ENCODE peak calls at places on chromosomes 6 and 20, in six cellular contexts. One of them, this sample, is unnamed.

GRCh38 chr20:46423882-46424482 is 17.6 kb upstream of the ELMO2 start:
- DNase-seq in endothelial cell: no peak
- DNase-seq in NCI-H345: no peak
- DNase-seq in T-helper 2 cell: no peak
- DNase-seq in T-cell: no peak
- DNase-seq in effector CD4-positive, alpha-beta T cell: no peak
- DNase-seq in this sample: no peak

GRCh38 chr6:52243282-52243893 is 912 bp downstream of the IL17F start:
- DNase-seq in endothelial cell: no peak
- DNase-seq in NCI-H345: no peak
- DNase-seq in T-helper 2 cell: no peak
- DNase-seq in T-cell: no peak
- DNase-seq in effector CD4-positive, alpha-beta T cell: no peak
- DNase-seq in this sample: no peak

GRCh38 chr20:51985013-51985415 is 182.7 kb upstream of the SALL4 start:
- DNase-seq in endothelial cell: no peak
- DNase-seq in NCI-H345: no peak
- DNase-seq in T-helper 2 cell: no peak
- DNase-seq in T-cell: no peak
- DNase-seq in effector CD4-positive, alpha-beta T cell: no peak
- DNase-seq in this sample: no peak

GRCh38 chr6:119821380-119821779 is 471.8 kb upstream of the MAN1A1 start:
- DNase-seq in endothelial cell: no peak
- DNase-seq in NCI-H345: no peak
- DNase-seq in T-helper 2 cell: no peak
- DNase-seq in T-cell: no peak
- DNase-seq in effector CD4-positive, alpha-beta T cell: no peak
- DNase-seq in this sample: no peak

GRCh38 chr20:20864346-20865096 is 152.1 kb upstream of the RALGAPA2 start:
- DNase-seq in endothelial cell: no peak
- DNase-seq in NCI-H345: peak; percentile 70
- DNase-seq in T-helper 2 cell: no peak
- DNase-seq in T-cell: no peak
- DNase-seq in effector CD4-positive, alpha-beta T cell: no peak
- DNase-seq in this sample: no peak

GRCh38 chr6:160895562-160895961 is 96.0 kb upstream of the MAP3K4 start:
- DNase-seq in endothelial cell: no peak
- DNase-seq in NCI-H345: no peak
- DNase-seq in T-helper 2 cell: no peak
- DNase-seq in T-cell: no peak
- DNase-seq in effector CD4-positive, alpha-beta T cell: no peak
- DNase-seq in this sample: no peak

GRCh38 chr20:46204594-46205205 is 86.6 kb downstream of the CD40 start:
- DNase-seq in endothelial cell: no peak
- DNase-seq in NCI-H345: peak; percentile 14
- DNase-seq in T-helper 2 cell: no peak
- DNase-seq in T-cell: no peak
- DNase-seq in effector CD4-positive, alpha-beta T cell: no peak
- DNase-seq in this sample: no peak

GRCh38 chr6:131660195-131660594 is 23.1 kb downstream of the ENPP3 start:
- DNase-seq in endothelial cell: no peak
- DNase-seq in NCI-H345: no peak
- DNase-seq in T-helper 2 cell: no peak
- DNase-seq in T-cell: no peak
- DNase-seq in effector CD4-positive, alpha-beta T cell: no peak
- DNase-seq in this sample: no peak

GRCh38 chr6:2097464-2097863 is 147.9 kb downstream of the GMDS start:
- DNase-seq in endothelial cell: no peak
- DNase-seq in NCI-H345: no peak
- DNase-seq in T-helper 2 cell: no peak
- DNase-seq in T-cell: no peak
- DNase-seq in effector CD4-positive, alpha-beta T cell: no peak
- DNase-seq in this sample: no peak

GRCh38 chr6:75292522-75292921 is 7.9 kb upstream of the TMEM30A start:
- DNase-seq in endothelial cell: no peak
- DNase-seq in NCI-H345: no peak
- DNase-seq in T-helper 2 cell: no peak
- DNase-seq in T-cell: no peak
- DNase-seq in effector CD4-positive, alpha-beta T cell: no peak
- DNase-seq in this sample: no peak

GRCh38 chr6:41734666-41735426 is 562 bp downstream of the TFEB start:
- DNase-seq in endothelial cell: peak; percentile 66
- DNase-seq in NCI-H345: peak; percentile 81
- DNase-seq in T-helper 2 cell: peak; percentile 53
- DNase-seq in T-cell: peak; percentile 48
- DNase-seq in effector CD4-positive, alpha-beta T cell: peak; percentile 62
- DNase-seq in this sample: peak; percentile 60

GRCh38 chr20:25750765-25751696 is 54.4 kb upstream of the ZNF337 start:
- DNase-seq in endothelial cell: peak; percentile 40
- DNase-seq in NCI-H345: peak; percentile 84
- DNase-seq in T-helper 2 cell: peak; percentile 36
- DNase-seq in T-cell: peak; percentile 33
- DNase-seq in effector CD4-positive, alpha-beta T cell: peak; percentile 19
- DNase-seq in this sample: peak; percentile 13

GRCh38 chr6:372336-372911 is 19.1 kb upstream of the IRF4 start:
- DNase-seq in endothelial cell: no peak
- DNase-seq in NCI-H345: no peak
- DNase-seq in T-helper 2 cell: no peak
- DNase-seq in T-cell: no peak
- DNase-seq in effector CD4-positive, alpha-beta T cell: no peak
- DNase-seq in this sample: no peak

GRCh38 chr6:127464161-127464880 is 5.1 kb upstream of the KIAA0408 start:
- DNase-seq in endothelial cell: no peak
- DNase-seq in NCI-H345: no peak
- DNase-seq in T-helper 2 cell: no peak
- DNase-seq in T-cell: no peak
- DNase-seq in effector CD4-positive, alpha-beta T cell: no peak
- DNase-seq in this sample: no peak

GRCh38 chr6:137155830-137156229 is 17.6 kb downstream of the IL22RA2 start:
- DNase-seq in endothelial cell: no peak
- DNase-seq in NCI-H345: no peak
- DNase-seq in T-helper 2 cell: no peak
- DNase-seq in T-cell: no peak
- DNase-seq in effector CD4-positive, alpha-beta T cell: no peak
- DNase-seq in this sample: peak; percentile 6

GRCh38 chr6:24768361-24768760 is 6.4 kb upstream of the GMNN start:
- DNase-seq in endothelial cell: no peak
- DNase-seq in NCI-H345: no peak
- DNase-seq in T-helper 2 cell: no peak
- DNase-seq in T-cell: no peak
- DNase-seq in effector CD4-positive, alpha-beta T cell: no peak
- DNase-seq in this sample: no peak

GRCh38 chr20:10402938-10403593 is 31.0 kb downstream of the MKKS start:
- DNase-seq in endothelial cell: no peak
- DNase-seq in NCI-H345: no peak
- DNase-seq in T-helper 2 cell: no peak
- DNase-seq in T-cell: no peak
- DNase-seq in effector CD4-positive, alpha-beta T cell: no peak
- DNase-seq in this sample: no peak

GRCh38 chr6:45026003-45026516 is 302.1 kb upstream of the RUNX2 start:
- DNase-seq in endothelial cell: no peak
- DNase-seq in NCI-H345: no peak
- DNase-seq in T-helper 2 cell: no peak
- DNase-seq in T-cell: no peak
- DNase-seq in effector CD4-positive, alpha-beta T cell: no peak
- DNase-seq in this sample: no peak

GRCh38 chr6:112691289-112691688 is 344.2 kb downstream of the RFPL4B start:
- DNase-seq in endothelial cell: no peak
- DNase-seq in NCI-H345: no peak
- DNase-seq in T-helper 2 cell: no peak
- DNase-seq in T-cell: no peak
- DNase-seq in effector CD4-positive, alpha-beta T cell: no peak
- DNase-seq in this sample: no peak

GRCh38 chr6:90537723-90538407 is 49.0 kb downstream of the MAP3K7 start:
- DNase-seq in endothelial cell: no peak
- DNase-seq in NCI-H345: no peak
- DNase-seq in T-helper 2 cell: no peak
- DNase-seq in T-cell: no peak
- DNase-seq in effector CD4-positive, alpha-beta T cell: no peak
- DNase-seq in this sample: no peak

GRCh38 chr6:155329460-155330132 is 15.3 kb upstream of the TFB1M start:
- DNase-seq in endothelial cell: no peak
- DNase-seq in NCI-H345: no peak
- DNase-seq in T-helper 2 cell: no peak
- DNase-seq in T-cell: no peak
- DNase-seq in effector CD4-positive, alpha-beta T cell: no peak
- DNase-seq in this sample: no peak

GRCh38 chr20:47024461-47024937 is 129.9 kb downstream of the EYA2 start:
- DNase-seq in endothelial cell: no peak
- DNase-seq in NCI-H345: no peak
- DNase-seq in T-helper 2 cell: no peak
- DNase-seq in T-cell: no peak
- DNase-seq in effector CD4-positive, alpha-beta T cell: no peak
- DNase-seq in this sample: no peak

This sample was measured in T-helper 22 cell.